ENCODE peak calls at places on chromosomes 12 and 14, in five cellular contexts. A, O, T, Z and B are unnamed samples.
A peak's percentile ranks its signal among the peaks of the same experiment; 100 is the strongest.

GRCh38 chr14:24630872-24631477 is 3.0 kb downstream of the GZMB start:
- DNase-seq in A (no peak), O (no peak), T (no peak), Z (no peak), B (no peak)

GRCh38 chr12:106170285-106170684 is 31.5 kb upstream of the NUAK1 start:
- DNase-seq in A (no peak), O (no peak), T (no peak), Z (no peak), B (no peak)

GRCh38 chr12:68342966-68343365 is 10.8 kb upstream of the MDM1 start:
- DNase-seq in A (no peak), O (no peak), T (no peak), Z (no peak), B (no peak)

GRCh38 chr12:13126494-13126893 is 23.0 kb upstream of the GSG1 start:
- DNase-seq in A (no peak), O (no peak), T (no peak), Z (no peak), B (no peak)

GRCh38 chr12:118061011-118061875 is at the start of gene WSB2:
- DNase-seq in A (peak; percentile 25), O (peak; percentile 65), T (peak; percentile 53), Z (peak; percentile 83), B (peak; percentile 55)

GRCh38 chr14:74841230-74842207 is 34.4 kb downstream of the PROX2 start:
- DNase-seq in A (no peak), O (no peak), T (peak; percentile 52), Z (no peak), B (no peak)

GRCh38 chr14:94823556-94824341 is 53.8 kb upstream of the GSC start:
- DNase-seq in A (no peak), O (no peak), T (no peak), Z (no peak), B (no peak)

GRCh38 chr14:92507174-92507768 is 6.3 kb upstream of the RIN3 start:
- DNase-seq in A (no peak), O (no peak), T (peak; percentile 62), Z (no peak), B (no peak)

GRCh38 chr14:62031504-62031903 is 269.3 kb downstream of the SNAPC1 start:
- DNase-seq in A (no peak), O (no peak), T (no peak), Z (no peak), B (no peak)

GRCh38 chr12:43306066-43306465 is 245.9 kb downstream of the ADAMTS20 start:
- DNase-seq in A (no peak), O (no peak), T (no peak), Z (peak; percentile 35), B (no peak)

GRCh38 chr12:20585055-20585625 is 110.0 kb upstream of the SLCO1C1 start:
- DNase-seq in A (no peak), O (no peak), T (no peak), Z (no peak), B (no peak)

GRCh38 chr14:31303654-31304053 is 96.1 kb upstream of the HECTD1 start:
- DNase-seq in A (no peak), O (no peak), T (no peak), Z (no peak), B (no peak)

GRCh38 chr14:73829526-73830431 is 21.9 kb upstream of the PTGR2 start:
- DNase-seq in A (no peak), O (no peak), T (peak; percentile 52), Z (no peak), B (no peak)
- TF ChIP-seq CTCF in A (no peak), O (no peak), T (no peak), Z (no peak), B (no peak)

GRCh38 chr12:98951401-98951800 is 306.3 kb downstream of the APAF1 start:
- DNase-seq in A (no peak), O (no peak), T (no peak), Z (no peak), B (no peak)

GRCh38 chr12:98954506-98954905 is 309.4 kb downstream of the APAF1 start:
- DNase-seq in A (no peak), O (no peak), T (no peak), Z (no peak), B (no peak)

GRCh38 chr12:98955284-98955683 is 310.2 kb downstream of the APAF1 start:
- DNase-seq in A (no peak), O (no peak), T (no peak), Z (no peak), B (no peak)
- TF ChIP-seq CTCF in A (peak; percentile 52), O (no peak), T (peak; percentile 64), Z (no peak), B (peak; percentile 53)

GRCh38 chr14:102795060-102795925 is 18.0 kb downstream of the TRAF3 start:
- DNase-seq in A (no peak), O (no peak), T (no peak), Z (peak; percentile 40), B (no peak)
- TF ChIP-seq CTCF in A (no peak), O (no peak), T (no peak), Z (no peak), B (no peak)

GRCh38 chr14:49691031-49691430 is 1.9 kb upstream of the KLHDC1 start:
- DNase-seq in A (no peak), O (no peak), T (no peak), Z (no peak), B (no peak)

GRCh38 chr14:49692191-49692757 is 646 bp upstream of the KLHDC1 start:
- DNase-seq in A (no peak), O (no peak), T (no peak), Z (no peak), B (no peak)

GRCh38 chr14:49688701-49689030 is 652 bp upstream of the POLE2 start:
- DNase-seq in A (no peak), O (no peak), T (no peak), Z (no peak), B (no peak)

GRCh38 chr14:49686425-49686824 is 1.6 kb downstream of the POLE2 start:
- DNase-seq in A (no peak), O (no peak), T (no peak), Z (no peak), B (no peak)

DNA sequence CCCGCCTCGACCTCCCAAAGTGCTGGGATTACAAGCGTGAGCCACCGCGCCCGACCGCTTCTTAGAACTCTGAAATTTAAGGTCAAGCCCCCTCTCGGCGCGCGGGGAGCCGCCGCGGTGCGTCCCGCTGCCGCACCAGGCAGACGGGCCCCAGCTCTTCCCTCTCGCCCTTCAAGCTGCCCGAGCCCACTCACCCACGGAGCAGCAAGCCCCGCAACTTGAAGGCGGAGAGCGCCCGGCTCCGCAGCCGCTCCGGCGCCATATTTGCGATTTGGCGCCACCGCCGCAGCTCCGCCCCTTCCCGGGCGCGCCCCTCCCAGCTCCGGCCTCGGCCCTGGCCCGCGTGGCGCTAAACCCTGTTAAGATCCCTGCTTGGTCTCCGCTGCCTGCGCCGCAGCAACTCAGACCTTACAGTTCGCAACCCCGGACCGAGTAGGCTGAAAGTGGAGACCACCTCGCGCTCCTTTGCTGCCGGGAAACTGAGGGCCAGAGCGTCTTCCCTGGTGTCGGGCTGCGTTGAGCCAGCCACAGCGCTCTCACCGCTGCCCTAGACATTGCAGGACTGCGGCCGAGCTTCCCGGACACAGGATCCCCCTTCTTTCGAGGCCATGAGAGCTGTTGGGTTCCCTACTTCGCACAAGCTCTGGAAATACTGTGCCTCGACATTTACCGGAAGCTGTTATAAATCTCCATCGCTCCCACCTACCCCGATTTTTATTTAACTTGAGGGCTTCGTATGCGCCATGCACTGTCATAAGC is at the start of gene POLE2:
- DNase-seq in A (peak; percentile 78), O (no peak), T (peak; percentile 90), Z (peak; percentile 74), B (peak; percentile 83)
- TF ChIP-seq CTCF in A (no peak), O (no peak), T (no peak), Z (peak; percentile 14), B (no peak)

GRCh38 chr14:65103150-65103760 is 938 bp upstream of the MAX start:
- DNase-seq in A (no peak), O (no peak), T (no peak), Z (no peak), B (no peak)
- TF ChIP-seq CTCF in A (peak; percentile 44), O (no peak), T (peak; percentile 22), Z (no peak), B (no peak)

DNA sequence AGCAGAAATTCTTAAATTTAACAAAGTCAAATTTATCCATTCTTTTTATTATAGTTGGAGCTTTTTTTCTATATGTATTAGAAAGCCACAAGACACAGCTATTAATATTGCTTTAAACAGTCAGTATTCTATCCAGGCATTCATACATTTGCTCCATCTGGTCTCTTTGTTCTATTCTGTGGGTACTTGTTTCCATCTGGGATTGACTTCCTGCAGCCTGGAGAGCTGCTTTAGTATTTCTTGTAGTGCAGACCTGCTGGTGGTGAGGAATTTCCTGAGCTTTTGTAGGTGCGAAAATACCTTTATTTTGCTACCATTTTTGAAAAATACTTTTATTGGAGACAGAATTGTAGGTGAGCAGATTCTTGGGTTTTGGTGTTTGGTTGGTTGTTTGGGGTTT is 29.0 kb downstream of the CCDC60 start:
- DNase-seq in A (no peak), O (no peak), T (no peak), Z (no peak), B (no peak)
- TF ChIP-seq CTCF in A (no peak), O (no peak), T (no peak), Z (no peak), B (no peak)

DNA sequence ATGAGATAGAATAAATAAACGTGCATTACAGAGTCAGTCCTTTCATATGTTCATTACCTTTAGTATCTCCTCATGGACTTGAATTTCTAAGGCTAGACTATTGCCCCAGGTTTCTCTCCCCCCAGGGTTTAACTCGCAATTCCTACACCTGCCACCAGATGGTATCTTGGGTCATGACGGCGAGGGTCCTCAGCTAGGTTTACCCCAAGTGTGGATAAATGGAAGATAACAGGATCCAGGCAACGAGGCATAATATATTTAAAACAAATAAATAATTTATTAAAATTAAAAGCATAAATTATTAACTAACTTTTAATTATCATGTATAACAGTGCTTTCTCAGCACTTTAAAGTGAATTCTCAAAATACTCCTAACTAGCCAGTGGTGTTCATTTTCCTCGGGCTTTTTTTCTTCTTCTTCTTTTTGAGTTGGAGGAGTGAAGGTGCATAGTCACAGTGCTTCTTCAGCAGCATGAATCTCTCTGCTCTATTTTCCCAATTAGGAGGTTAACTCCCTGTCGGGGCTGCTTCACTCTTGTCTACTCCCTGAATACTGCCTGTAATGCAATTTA is 243.5 kb upstream of the CAND1 start:
- DNase-seq in A (peak; percentile 66), O (no peak), T (no peak), Z (no peak), B (no peak)
- TF ChIP-seq CTCF in A (peak; percentile 76), O (no peak), T (peak; percentile 78), Z (peak; percentile 63), B (peak; percentile 82)